ENCODE peak calls at places on chromosomes 11 and 22, in four cellular contexts. One of them, this sample, is unnamed.

GRCh38 chr11:36996795-36997194 is 398.8 kb upstream of the RAG2 start:
- DNase-seq in HCT116: no peak
- DNase-seq in spleen: no peak
- DNase-seq in pancreas: no peak
- DNase-seq in this sample: no peak

GRCh38 chr22:26617251-26618199 is at the start of gene CRYBB1:
- DNase-seq in HCT116: no peak
- DNase-seq in spleen: peak; percentile 77
- DNase-seq in pancreas: no peak
- DNase-seq in this sample: no peak

GRCh38 chr11:79942071-79942470 is 501.2 kb upstream of the TENM4 start:
- DNase-seq in HCT116: no peak
- DNase-seq in spleen: no peak
- DNase-seq in pancreas: no peak
- DNase-seq in this sample: no peak

GRCh38 chr22:44667829-44668189 is 34.2 kb upstream of the PRR5 start:
- DNase-seq in HCT116: no peak
- DNase-seq in spleen: no peak
- DNase-seq in pancreas: no peak
- DNase-seq in this sample: no peak

GRCh38 chr11:62108017-62108750 is 15.6 kb upstream of the INCENP start:
- DNase-seq in HCT116: peak; percentile 59
- DNase-seq in spleen: no peak
- DNase-seq in pancreas: peak; percentile 39
- DNase-seq in this sample: no peak

GRCh38 chr11:10778217-10778970 is 27.3 kb downstream of the CTR9 start:
- DNase-seq in HCT116: no peak
- DNase-seq in spleen: no peak
- DNase-seq in pancreas: no peak
- DNase-seq in this sample: no peak

GRCh38 chr11:33059331-33060007 is 20.1 kb downstream of the TCP11L1 start:
- DNase-seq in HCT116: no peak
- DNase-seq in spleen: no peak
- DNase-seq in pancreas: no peak
- DNase-seq in this sample: no peak

GRCh38 chr11:14117632-14118031 is 155.1 kb downstream of the SPON1 start:
- DNase-seq in HCT116: no peak
- DNase-seq in spleen: no peak
- DNase-seq in pancreas: no peak
- DNase-seq in this sample: no peak

GRCh38 chr22:39559456-39560105 is 11.0 kb upstream of the CACNA1I start:
- DNase-seq in HCT116: no peak
- DNase-seq in spleen: no peak
- DNase-seq in pancreas: no peak
- DNase-seq in this sample: no peak

GRCh38 chr11:40235841-40236240 is 1223.6 kb downstream of the LRRC4C start:
- DNase-seq in HCT116: no peak
- DNase-seq in spleen: no peak
- DNase-seq in pancreas: no peak
- DNase-seq in this sample: no peak

GRCh38 chr22:45240137-45240809 is 421 bp downstream of the KIAA0930 start:
- DNase-seq in HCT116: no peak
- DNase-seq in spleen: peak; percentile 92
- DNase-seq in pancreas: no peak
- DNase-seq in this sample: peak; percentile 80

GRCh38 chr11:95517453-95517852 is 272.1 kb downstream of the FAM76B start:
- DNase-seq in HCT116: no peak
- DNase-seq in spleen: no peak
- DNase-seq in pancreas: no peak
- DNase-seq in this sample: no peak

GRCh38 chr11:95074806-95075563 is 8.3 kb downstream of the SRSF8 start:
- DNase-seq in HCT116: no peak
- DNase-seq in spleen: peak; percentile 81
- DNase-seq in pancreas: peak; percentile 34
- DNase-seq in this sample: peak; percentile 83

GRCh38 chr11:58546841-58547240 is 28.8 kb downstream of the LPXN start:
- DNase-seq in HCT116: no peak
- DNase-seq in spleen: no peak
- DNase-seq in pancreas: no peak
- DNase-seq in this sample: no peak

GRCh38 chr11:46279393-46280099 is 2.1 kb downstream of the CREB3L1 start:
- DNase-seq in HCT116: no peak
- DNase-seq in spleen: no peak
- DNase-seq in pancreas: no peak
- DNase-seq in this sample: no peak

GRCh38 chr11:133941546-133941945 is 15.2 kb downstream of the IGSF9B start:
- DNase-seq in HCT116: no peak
- DNase-seq in spleen: no peak
- DNase-seq in pancreas: no peak
- DNase-seq in this sample: no peak

GRCh38 chr11:123386746-123387510 is 43.1 kb upstream of the GRAMD1B start:
- DNase-seq in HCT116: no peak
- DNase-seq in spleen: no peak
- DNase-seq in pancreas: no peak
- DNase-seq in this sample: no peak

GRCh38 chr11:70732493-70733206 is 334.3 kb downstream of the CTTN start:
- DNase-seq in HCT116: peak; percentile 8
- DNase-seq in spleen: peak; percentile 72
- DNase-seq in pancreas: no peak
- DNase-seq in this sample: peak; percentile 35

GRCh38 chr11:76371170-76371569 is 9.8 kb downstream of the THAP12 start:
- DNase-seq in HCT116: peak; percentile 28
- DNase-seq in spleen: no peak
- DNase-seq in pancreas: no peak
- DNase-seq in this sample: no peak

GRCh38 chr11:43987384-43988039 is 45.1 kb downstream of the C11orf96 start:
- DNase-seq in HCT116: no peak
- DNase-seq in spleen: no peak
- DNase-seq in pancreas: peak; percentile 73
- DNase-seq in this sample: peak; percentile 82

GRCh38 chr11:8055111-8055835 is 25.7 kb upstream of the TUB start:
- DNase-seq in HCT116: no peak
- DNase-seq in spleen: peak; percentile 66
- DNase-seq in pancreas: no peak
- DNase-seq in this sample: no peak

GRCh38 chr11:351411-351810 is 17.9 kb upstream of the B4GALNT4 start:
- DNase-seq in HCT116: no peak
- DNase-seq in spleen: peak; percentile 65
- DNase-seq in pancreas: no peak
- DNase-seq in this sample: no peak
- H3K4me1 ChIP-seq in HCT116: peaks cover 12% of the 10 kb centered on the region
- H3K4me1 ChIP-seq in spleen: peaks cover 7% of the 10 kb centered on the region
- H3K4me1 ChIP-seq in pancreas: peaks cover 20% of the 10 kb centered on the region
- H3K4me1 ChIP-seq in this sample: peaks cover 30% of the 10 kb centered on the region

DNA sequence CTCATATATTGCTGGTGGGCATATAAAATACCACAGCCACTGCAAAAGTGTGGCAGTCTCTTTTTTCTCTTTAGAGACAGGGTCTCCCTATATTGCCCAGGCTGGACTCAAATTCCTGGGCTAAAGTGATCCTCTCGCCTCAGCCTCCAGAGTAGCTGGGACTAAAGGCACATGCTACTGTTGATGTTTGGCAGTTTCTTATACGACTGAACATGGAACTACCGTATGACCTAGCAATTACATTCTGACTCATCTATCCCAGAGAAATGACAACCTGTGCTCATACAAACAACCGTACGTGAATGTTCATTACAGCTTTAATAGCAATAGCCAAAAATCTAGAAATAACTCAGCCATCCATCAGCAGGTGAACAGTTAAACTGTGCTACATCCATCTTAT is 130.3 kb downstream of the MED15 start:
- DNase-seq in HCT116: no peak
- DNase-seq in spleen: no peak
- DNase-seq in pancreas: no peak
- DNase-seq in this sample: no peak
- H3K27me3 ChIP-seq in HCT116: peaks cover 12% of the 10 kb centered on the region
- H3K27me3 ChIP-seq in spleen: no peaks in the 10 kb centered on the region
- H3K27me3 ChIP-seq in pancreas: no peaks in the 10 kb centered on the region
- H3K27me3 ChIP-seq in this sample: no peaks in the 10 kb centered on the region

GRCh38 chr22:27980424-27981148 is 61.5 kb upstream of the PITPNB start:
- DNase-seq in HCT116: no peak
- DNase-seq in spleen: no peak
- DNase-seq in pancreas: no peak
- DNase-seq in this sample: no peak
- H3K4me3 ChIP-seq in HCT116: no peak overlapping the region
- H3K4me3 ChIP-seq in spleen: no peak overlapping the region
- H3K4me3 ChIP-seq in pancreas: no peak overlapping the region
- H3K4me3 ChIP-seq in this sample: no peak overlapping the region

GRCh38 chr11:112156594-112157273 is 7.2 kb downstream of the IL18 start:
- DNase-seq in HCT116: no peak
- DNase-seq in spleen: no peak
- DNase-seq in pancreas: no peak
- DNase-seq in this sample: no peak

GRCh38 chr11:112160452-112160851 is 3.4 kb downstream of the IL18 start:
- DNase-seq in HCT116: no peak
- DNase-seq in spleen: no peak
- DNase-seq in pancreas: no peak
- DNase-seq in this sample: no peak

GRCh38 chr11:112159098-112159761 is 4.7 kb downstream of the IL18 start:
- DNase-seq in HCT116: no peak
- DNase-seq in spleen: no peak
- DNase-seq in pancreas: no peak
- DNase-seq in this sample: no peak

GRCh38 chr11:112156153-112156552 is 7.7 kb downstream of the IL18 start:
- DNase-seq in HCT116: no peak
- DNase-seq in spleen: no peak
- DNase-seq in pancreas: no peak
- DNase-seq in this sample: no peak

DNA sequence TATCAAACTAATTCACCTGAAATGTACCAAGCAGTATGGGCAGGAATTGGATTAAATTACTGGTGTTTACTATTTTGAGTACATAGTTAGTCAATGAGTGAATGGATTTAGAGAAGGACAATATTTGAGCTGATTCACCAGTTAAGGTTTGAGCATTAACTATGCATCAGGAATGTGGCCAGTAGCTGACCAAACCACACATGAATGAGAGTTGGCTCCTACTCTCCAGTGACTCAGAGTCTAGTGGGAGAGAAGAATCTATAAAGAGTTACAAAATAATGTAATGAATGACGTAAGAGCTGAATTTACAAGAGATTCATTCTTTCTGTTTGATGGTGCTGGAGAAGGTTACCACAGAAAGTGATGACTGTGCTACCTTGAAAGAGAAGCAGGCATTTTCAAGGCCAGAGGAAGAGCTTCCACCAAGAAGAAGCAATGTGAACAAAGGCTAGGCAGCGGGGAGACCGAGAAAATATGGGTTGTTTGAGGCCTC is 6.6 kb downstream of the IL18 start:
- DNase-seq in HCT116: peak; percentile 98
- DNase-seq in spleen: no peak
- DNase-seq in pancreas: peak; percentile 43
- DNase-seq in this sample: no peak
- H3K4me1 ChIP-seq in HCT116: peaks cover 39% of the 10 kb centered on the region
- H3K4me1 ChIP-seq in spleen: no peaks in the 10 kb centered on the region
- H3K4me1 ChIP-seq in pancreas: no peaks in the 10 kb centered on the region
- H3K4me1 ChIP-seq in this sample: peaks cover 15% of the 10 kb centered on the region

GRCh38 chr22:21994881-21995444 is 12.4 kb upstream of the TOP3B start:
- DNase-seq in HCT116: no peak
- DNase-seq in spleen: no peak
- DNase-seq in pancreas: no peak
- DNase-seq in this sample: no peak

GRCh38 chr22:21991774-21992173 is 9.2 kb upstream of the TOP3B start:
- DNase-seq in HCT116: no peak
- DNase-seq in spleen: no peak
- DNase-seq in pancreas: no peak
- DNase-seq in this sample: no peak

GRCh38 chr22:21991309-21991596 is 8.7 kb upstream of the TOP3B start:
- DNase-seq in HCT116: no peak
- DNase-seq in spleen: no peak
- DNase-seq in pancreas: no peak
- DNase-seq in this sample: no peak

GRCh38 chr22:21990449-21991308 is 8.1 kb upstream of the TOP3B start:
- DNase-seq in HCT116: no peak
- DNase-seq in spleen: no peak
- DNase-seq in pancreas: no peak
- DNase-seq in this sample: no peak

GRCh38 chr22:21992593-21993237 is 10.1 kb upstream of the TOP3B start:
- DNase-seq in HCT116: no peak
- DNase-seq in spleen: no peak
- DNase-seq in pancreas: no peak
- DNase-seq in this sample: no peak
- H3K27me3 ChIP-seq in HCT116: no peaks in the 10 kb centered on the region
- H3K27me3 ChIP-seq in spleen: no peaks in the 10 kb centered on the region
- H3K27me3 ChIP-seq in pancreas: no peaks in the 10 kb centered on the region
- H3K27me3 ChIP-seq in this sample: peaks cover 8% of the 10 kb centered on the region

GRCh38 chr22:37659066-37659896 is 758 bp downstream of the PDXP start:
- DNase-seq in HCT116: no peak
- DNase-seq in spleen: peak; percentile 90
- DNase-seq in pancreas: peak; percentile 54
- DNase-seq in this sample: no peak

GRCh38 chr22:37662039-37662438 is 3.5 kb downstream of the PDXP start:
- DNase-seq in HCT116: no peak
- DNase-seq in spleen: no peak
- DNase-seq in pancreas: no peak
- DNase-seq in this sample: no peak

GRCh38 chr22:37660709-37661045 is 2.2 kb downstream of the PDXP start:
- DNase-seq in HCT116: no peak
- DNase-seq in spleen: no peak
- DNase-seq in pancreas: no peak
- DNase-seq in this sample: no peak

GRCh38 chr22:37659897-37660708 is 1.6 kb downstream of the PDXP start:
- DNase-seq in HCT116: no peak
- DNase-seq in spleen: no peak
- DNase-seq in pancreas: no peak
- DNase-seq in this sample: no peak

GRCh38 chr22:37661160-37661924 is 2.8 kb downstream of the PDXP start:
- DNase-seq in HCT116: no peak
- DNase-seq in spleen: no peak
- DNase-seq in pancreas: no peak
- DNase-seq in this sample: no peak
- H3K4me3 ChIP-seq in HCT116: no peak overlapping the region
- H3K4me3 ChIP-seq in spleen: no peak overlapping the region
- H3K4me3 ChIP-seq in pancreas: no peak overlapping the region
- H3K4me3 ChIP-seq in this sample: no peak overlapping the region

This sample was measured in upper lobe of right lung.